ENCODE peak calls at places on chromosomes 12 and 14, in seven cellular contexts. P is left ventricle myocardium inferior, D is fibroblast of lung, E is H7, S is IMR-90, V is cardiac muscle cell, M is mammary epithelial cell. N is an unnamed sample. For H3K36me3, the result is how much of the 10 kb centered on the place peaks cover.

GRCh38 chr14:67815573-67816235 is 686 bp downstream of the ZFYVE26 start:
- DNase-seq in D (peak), M (peak), V (peak), P (no peak), E (no peak), S (peak), N (no peak)

GRCh38 chr12:62683724-62684501 is 217.3 kb downstream of the MON2 start:
- DNase-seq in M (no peak), V (no peak), P (peak), E (peak), D (peak), S (peak), N (no peak)

GRCh38 chr12:127560041-127560478 is 706.9 kb upstream of the TMEM132C start:
- DNase-seq in V (no peak), E (no peak), D (no peak), P (no peak), S (no peak), M (no peak), N (no peak)

GRCh38 chr12:49875115-49875720 is 28.5 kb downstream of the FAIM2 start:
- DNase-seq in P (no peak), E (no peak), D (no peak), S (no peak), M (no peak), V (no peak), N (peak)

GRCh38 chr14:89507521-89507920 is 90.5 kb upstream of the FOXN3 start:
- DNase-seq in M (peak), E (no peak), P (no peak), D (peak), V (no peak), S (peak), N (no peak)

GRCh38 chr12:93149228-93149627 is 220.1 kb upstream of the EEA1 start:
- DNase-seq in S (no peak), M (no peak), D (no peak), P (no peak), E (no peak), V (no peak), N (no peak)

GRCh38 chr12:70774055-70774454 is 136.8 kb upstream of the PTPRB start:
- DNase-seq in P (no peak), M (peak), D (peak), E (no peak), V (no peak), S (no peak), N (no peak)

GRCh38 chr12:126482238-126482889 is 1417.1 kb downstream of the AACS start:
- DNase-seq in S (no peak), D (no peak), M (no peak), E (no peak), P (no peak), V (no peak), N (no peak)

GRCh38 chr12:123384318-123384993 is 524 bp downstream of the KMT5A start:
- DNase-seq in V (peak), D (no peak), M (peak), E (no peak), S (no peak), P (no peak), N (no peak)

GRCh38 chr14:57205953-57206352 is 62.8 kb downstream of the EXOC5 start:
- DNase-seq in D (peak), V (no peak), M (no peak), S (peak), E (no peak), P (no peak), N (no peak)

GRCh38 chr12:114412825-114413749 is 7.1 kb upstream of the TBX5 start:
- DNase-seq in V (no peak), S (peak), M (no peak), P (no peak), D (peak), E (peak), N (no peak)

GRCh38 chr12:91099836-91100235 is 11.5 kb downstream of the LUM start:
- DNase-seq in S (no peak), V (no peak), D (no peak), E (no peak), P (no peak), M (no peak), N (no peak)

DNA sequence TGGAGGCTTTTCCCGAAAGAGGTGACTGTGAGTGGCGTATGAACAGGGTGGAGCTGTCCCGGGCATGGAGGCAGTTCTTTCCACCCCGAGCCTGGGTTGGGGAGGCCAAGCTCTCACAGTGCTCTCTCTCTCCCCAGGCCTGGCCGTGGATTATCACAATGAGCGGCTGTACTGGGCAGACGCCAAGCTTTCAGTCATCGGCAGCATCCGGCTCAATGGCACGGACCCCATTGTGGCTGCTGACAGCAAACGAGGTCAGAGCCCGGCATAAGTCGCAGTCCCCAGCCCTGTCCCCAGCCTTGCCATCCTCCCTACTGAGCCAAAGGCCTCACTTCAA is 7.7 kb upstream of the NXPH4 start:
- DNase-seq in S (no peak), P (peak), E (no peak), V (no peak), M (no peak), D (no peak), N (no peak)
- H3K36me3 ChIP-seq in S (half or more), P (half or more), E (under half), V (under half), M (under half), D (half or more), N (under half)

DNA sequence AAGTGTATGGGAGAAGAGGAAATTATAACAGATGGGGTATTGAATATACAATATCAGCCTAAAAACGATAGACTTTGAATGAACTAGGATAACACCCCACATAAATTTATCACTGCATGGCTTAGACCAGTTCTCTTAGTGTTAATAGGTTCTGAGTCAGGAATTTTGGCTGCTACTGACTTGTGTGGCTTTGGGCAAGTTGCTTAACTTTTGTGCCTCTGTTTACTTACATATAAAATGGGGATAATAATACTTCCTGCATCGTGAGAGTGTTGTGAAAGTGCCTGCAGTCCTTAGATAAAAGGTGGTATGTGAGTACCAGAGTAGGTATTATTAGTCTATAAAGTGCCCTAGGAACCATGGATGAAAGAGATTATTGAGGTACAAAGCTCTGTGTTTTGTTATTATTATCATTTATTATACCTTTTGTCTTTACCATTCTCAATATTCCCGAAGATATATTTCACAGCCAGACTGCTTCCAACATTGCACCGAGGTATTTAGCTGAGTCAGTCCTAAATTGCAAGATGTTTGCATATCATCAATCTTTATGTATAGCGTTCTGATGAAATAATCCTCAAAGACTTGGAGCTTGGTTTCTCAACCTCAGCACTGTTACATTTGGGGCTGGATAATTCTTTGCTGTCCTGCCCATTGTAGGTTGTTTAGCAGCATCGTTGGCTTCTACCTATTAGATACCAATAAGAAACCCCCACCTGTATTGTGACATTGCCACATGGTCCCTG is 2.3 kb upstream of the PAWR start:
- DNase-seq in E (no peak), D (peak), M (peak), S (peak), V (no peak), P (no peak), N (no peak)
- H3K4me3 ChIP-seq in E (peak), D (peak), M (peak), S (peak), V (no peak), P (no peak), N (no peak)

GRCh38 chr14:81198651-81199050 is 22.1 kb downstream of the GTF2A1 start:
- DNase-seq in D (no peak), P (no peak), S (no peak), M (no peak), V (no peak), E (no peak), N (no peak)

GRCh38 chr14:81193924-81194633 is 26.7 kb downstream of the GTF2A1 start:
- DNase-seq in V (no peak), E (no peak), P (no peak), M (no peak), S (no peak), D (no peak), N (no peak)

GRCh38 chr14:81200041-81200440 is 20.7 kb downstream of the GTF2A1 start:
- DNase-seq in V (no peak), E (no peak), M (no peak), S (no peak), D (no peak), P (no peak), N (no peak)

DNA sequence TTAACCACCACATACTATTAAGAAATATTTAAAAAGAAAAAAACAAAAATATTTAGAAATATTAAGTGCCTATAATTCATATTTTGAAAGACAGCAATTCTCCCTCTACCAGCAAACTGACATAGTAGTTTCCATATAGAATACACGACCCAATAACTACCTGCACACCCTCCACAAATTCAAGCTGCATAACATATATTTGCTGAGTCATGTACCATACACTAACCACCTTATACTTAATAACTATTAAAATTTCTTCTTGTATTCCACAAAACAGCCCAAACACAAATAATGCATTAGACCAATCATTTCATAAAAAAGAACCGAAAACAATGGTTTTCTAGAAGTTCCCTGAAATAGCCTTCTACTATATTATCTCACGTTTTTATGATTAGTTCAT is 21.7 kb downstream of the GTF2A1 start:
- DNase-seq in D (no peak), M (no peak), E (no peak), P (no peak), S (no peak), V (no peak), N (no peak)
- H3K36me3 ChIP-seq in D (under half), M (under half), E (under half), P (half or more), S (under half), V (half or more), N (half or more)

GRCh38 chr14:105092912-105093425 is 27.7 kb upstream of the GPR132 start:
- DNase-seq in E (no peak), M (peak), D (peak), P (peak), V (peak), S (peak), N (no peak)

GRCh38 chr14:105089746-105090492 is 24.7 kb upstream of the GPR132 start:
- DNase-seq in V (no peak), E (no peak), D (no peak), P (no peak), M (no peak), S (no peak), N (no peak)

GRCh38 chr14:105090493-105091334 is 25.5 kb upstream of the GPR132 start:
- DNase-seq in D (peak), S (peak), P (peak), E (peak), V (peak), M (peak), N (peak)

GRCh38 chr14:105092124-105092911 is 27.1 kb upstream of the GPR132 start:
- DNase-seq in D (no peak), M (no peak), E (peak), S (no peak), V (peak), P (no peak), N (no peak)

GRCh38 chr14:105091335-105092123 is 26.3 kb upstream of the GPR132 start:
- DNase-seq in E (no peak), V (no peak), M (peak), P (peak), S (no peak), D (no peak), N (peak)
- H3K4me3 ChIP-seq in E (no peak), V (no peak), M (no peak), P (peak), S (no peak), D (no peak), N (no peak)

GRCh38 chr14:59455411-59455810 is 9.8 kb downstream of the GPR135 start:
- DNase-seq in E (no peak), P (no peak), V (no peak), S (peak), D (peak), M (no peak), N (no peak)
- H3K36me3 ChIP-seq in E (under half), P (under half), V (under half), S (under half), D (under half), M (under half), N (under half)

DNA sequence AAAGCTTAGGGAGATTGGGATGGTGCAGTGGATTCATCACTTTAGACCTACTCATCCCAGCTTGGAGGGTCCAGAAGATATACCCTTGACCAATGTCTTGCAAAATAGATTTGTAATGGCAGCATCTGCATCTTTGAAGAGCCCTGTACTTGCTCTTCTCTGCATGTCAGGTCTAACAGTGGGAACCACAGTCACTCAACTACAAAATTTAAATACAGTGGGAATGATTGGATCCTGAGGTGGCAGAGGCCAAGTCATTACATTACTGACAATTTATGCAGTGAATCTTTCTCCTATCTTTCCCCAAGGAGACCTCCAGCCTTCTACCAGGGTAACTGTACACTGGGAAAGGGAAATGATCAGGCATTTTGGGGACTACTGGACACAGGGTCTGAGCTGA is 8.2 kb upstream of the RNASE9 start:
- DNase-seq in D (no peak), S (no peak), M (no peak), P (no peak), V (no peak), E (no peak), N (no peak)
- H3K4me3 ChIP-seq in D (no peak), S (no peak), M (no peak), P (no peak), V (no peak), E (no peak), N (no peak)

N was measured in adrenal gland.